ENCODE peak calls at places on chromosome 14, in eight cellular contexts. E is gastrocnemius medialis; X is CD4-positive, alpha-beta memory T cell; W is CD8-positive, alpha-beta T cell; L is right lobe of liver; M is heart left ventricle; Z is tibial artery; H is pancreas. Y is an unnamed sample.
A peak's percentile ranks its signal among the peaks of the same experiment; 100 is the strongest.

GRCh38 chr14:61277784-61278183 is 3.4 kb downstream of the TMEM30B start:
- DNase-seq in Z (no peak), H (no peak), M (no peak), X (no peak), L (no peak), W (no peak), E (no peak), Y (no peak)

GRCh38 chr14:102849522-102850379 is 72.5 kb downstream of the TRAF3 start:
- DNase-seq in X (no peak), L (no peak), Z (no peak), W (no peak), M (no peak), H (no peak), E (no peak), Y (no peak)

GRCh38 chr14:69612014-69612758 is 790 bp downstream of the SUSD6 start:
- DNase-seq in X (peak; percentile 62), Z (no peak), E (no peak), M (peak; percentile 49), H (peak; percentile 36), L (peak; percentile 63), W (peak; percentile 26), Y (peak; percentile 54)

GRCh38 chr14:73168274-73168673 is 32.0 kb downstream of the PSEN1 start:
- DNase-seq in W (no peak), H (no peak), X (no peak), M (no peak), E (no peak), L (no peak), Z (no peak), Y (no peak)

GRCh38 chr14:104926619-104927431 is 2.1 kb downstream of the PLD4 start:
- DNase-seq in L (no peak), M (no peak), H (no peak), Z (no peak), E (no peak), X (no peak), W (no peak), Y (no peak)

GRCh38 chr14:101761881-101762529 is 496 bp downstream of the PPP2R5C start:
- DNase-seq in X (peak; percentile 62), W (peak; percentile 37), Z (peak; percentile 72), L (peak; percentile 64), M (peak; percentile 48), E (no peak), H (peak; percentile 44), Y (peak; percentile 71)

GRCh38 chr14:72565200-72565599 is 328.7 kb downstream of the DPF3 start:
- DNase-seq in X (no peak), H (no peak), Z (peak; percentile 85), E (peak; percentile 79), W (no peak), M (peak; percentile 55), L (no peak), Y (no peak)

GRCh38 chr14:33280646-33281045 is 342.0 kb downstream of the NPAS3 start:
- DNase-seq in X (no peak), Z (no peak), W (no peak), E (no peak), H (no peak), M (no peak), L (no peak), Y (no peak)

GRCh38 chr14:43480961-43481360 is 1026.1 kb downstream of the FSCB start:
- DNase-seq in W (no peak), L (no peak), Z (no peak), X (no peak), M (no peak), H (no peak), E (no peak), Y (no peak)

GRCh38 chr14:30264161-30264560 is 294.8 kb upstream of the G2E3 start:
- DNase-seq in E (no peak), Z (no peak), M (no peak), X (no peak), L (no peak), W (no peak), H (no peak), Y (no peak)

GRCh38 chr14:31895206-31895605 is 181.9 kb upstream of the ARHGAP5 start:
- DNase-seq in W (no peak), L (no peak), H (no peak), Z (no peak), E (no peak), M (no peak), X (no peak), Y (no peak)

GRCh38 chr14:59583755-59584154 is 7.1 kb upstream of the CCDC175 start:
- DNase-seq in Z (no peak), H (no peak), W (no peak), L (no peak), E (no peak), X (no peak), M (no peak), Y (no peak)

GRCh38 chr14:90276627-90277367 is 20.4 kb downstream of the PSMC1 start:
- DNase-seq in H (no peak), X (no peak), W (no peak), L (no peak), M (no peak), Z (no peak), E (no peak), Y (peak; percentile 70)

GRCh38 chr14:102998393-102998792 is 59.0 kb downstream of the CDC42BPB start:
- DNase-seq in H (no peak), Z (no peak), X (no peak), L (peak; percentile 25), M (no peak), E (no peak), W (no peak), Y (no peak)

GRCh38 chr14:78254911-78255431 is 84.8 kb downstream of the NRXN3 start:
- DNase-seq in L (no peak), E (no peak), W (no peak), M (no peak), Z (no peak), X (no peak), H (no peak), Y (no peak)

GRCh38 chr14:23941669-23942068 is 11.9 kb upstream of the DHRS4 start:
- DNase-seq in M (no peak), Z (no peak), W (no peak), X (no peak), E (no peak), L (no peak), H (no peak), Y (no peak)

GRCh38 chr14:105018414-105018813 is 2.5 kb downstream of the CDCA4 start:
- DNase-seq in H (no peak), E (no peak), W (no peak), Z (no peak), L (no peak), M (no peak), X (no peak), Y (no peak)

GRCh38 chr14:49962616-49963015 is 69.7 kb downstream of the ARF6 start:
- DNase-seq in Z (no peak), M (no peak), E (no peak), L (no peak), H (no peak), X (no peak), W (no peak), Y (no peak)
- H3K27ac ChIP-seq in Z (no peak overlapping the region), M (no peak overlapping the region), E (no peak overlapping the region), L (no peak overlapping the region), H (no peak overlapping the region), X (no peak overlapping the region), W (no peak overlapping the region), Y (peak overlapping the region; percentile 7)

GRCh38 chr14:68106917-68107316 is 287.3 kb downstream of the RAD51B start:
- DNase-seq in Z (no peak), M (no peak), H (no peak), W (no peak), E (no peak), X (no peak), L (no peak), Y (no peak)

GRCh38 chr14:68106456-68106855 is 286.9 kb downstream of the RAD51B start:
- DNase-seq in W (no peak), X (no peak), L (no peak), H (no peak), E (no peak), M (no peak), Z (no peak), Y (no peak)

GRCh38 chr14:68109132-68109531 is 289.6 kb downstream of the RAD51B start:
- DNase-seq in M (no peak), E (no peak), Z (no peak), H (no peak), W (no peak), X (no peak), L (no peak), Y (no peak)

GRCh38 chr14:68103841-68104240 is 284.3 kb downstream of the RAD51B start:
- DNase-seq in Z (no peak), L (no peak), X (no peak), M (no peak), W (no peak), H (no peak), E (no peak), Y (no peak)

DNA sequence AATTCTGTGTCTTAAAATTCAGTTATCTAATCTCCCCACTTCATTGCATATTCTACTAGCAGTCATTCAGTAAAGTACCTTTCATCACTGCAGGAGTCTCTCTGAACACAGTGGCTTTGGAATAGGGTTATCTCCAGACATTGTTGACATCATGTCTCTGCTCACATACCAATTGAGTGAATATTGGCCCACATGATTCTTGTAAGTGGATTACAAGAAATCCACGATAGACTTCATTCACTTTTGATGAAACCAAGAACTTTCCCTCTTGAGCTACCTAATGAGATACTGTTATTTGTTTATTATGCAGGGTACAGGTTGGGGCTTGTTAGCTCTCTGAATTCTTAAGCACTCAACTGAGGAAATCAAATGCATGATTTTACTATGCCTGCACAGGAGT is 284.9 kb downstream of the RAD51B start:
- DNase-seq in Z (no peak), W (no peak), M (no peak), X (no peak), L (no peak), H (no peak), E (no peak), Y (no peak)
- H3K4me1 ChIP-seq in Z (no peaks in the 10 kb centered on the region), W (no peaks in the 10 kb centered on the region), M (peaks cover 6% of the 10 kb centered on the region), X (no peaks in the 10 kb centered on the region), L (no peaks in the 10 kb centered on the region), H (peaks cover 2% of the 10 kb centered on the region), E (no peaks in the 10 kb centered on the region), Y (peaks cover 20% of the 10 kb centered on the region)

GRCh38 chr14:71141701-71142374 is 234.6 kb downstream of the PCNX1 start:
- DNase-seq in H (no peak), X (no peak), E (no peak), Z (no peak), M (no peak), L (no peak), W (no peak), Y (no peak)

GRCh38 chr14:71139058-71139946 is 232.0 kb downstream of the PCNX1 start:
- DNase-seq in E (no peak), X (peak; percentile 40), Z (no peak), W (peak; percentile 36), M (peak; percentile 49), L (peak; percentile 68), H (peak; percentile 28), Y (peak; percentile 65)

GRCh38 chr14:71140157-71140556 is 232.9 kb downstream of the PCNX1 start:
- DNase-seq in M (no peak), H (no peak), E (no peak), L (no peak), X (no peak), Z (no peak), W (no peak), Y (no peak)

GRCh38 chr14:71142375-71143038 is 235.2 kb downstream of the PCNX1 start:
- DNase-seq in M (no peak), W (no peak), H (no peak), X (peak; percentile 54), Z (no peak), L (no peak), E (no peak), Y (no peak)

GRCh38 chr14:71143391-71144290 is 236.4 kb downstream of the PCNX1 start:
- DNase-seq in Z (no peak), H (no peak), E (no peak), L (no peak), M (no peak), X (peak; percentile 75), W (no peak), Y (no peak)
- H3K27ac ChIP-seq in Z (no peak overlapping the region), H (peak overlapping the region; percentile 4), E (no peak overlapping the region), L (no peak overlapping the region), M (no peak overlapping the region), X (no peak overlapping the region), W (no peak overlapping the region), Y (no peak overlapping the region)

GRCh38 chr14:65915125-65915524 is 502.6 kb downstream of the FUT8 start:
- DNase-seq in L (no peak), M (no peak), E (no peak), Z (no peak), H (no peak), X (no peak), W (no peak), Y (no peak)
- H3K4me1 ChIP-seq in L (no peaks in the 10 kb centered on the region), M (no peaks in the 10 kb centered on the region), E (no peaks in the 10 kb centered on the region), Z (no peaks in the 10 kb centered on the region), H (no peaks in the 10 kb centered on the region), X (peaks cover 14% of the 10 kb centered on the region), W (peaks cover 9% of the 10 kb centered on the region), Y (no peaks in the 10 kb centered on the region)

Y was measured in lower lobe of right lung.